ENCODE peak calls at places on chromosomes 2 and 18, in nine cellular contexts. Z, I, H, F, O, B, W, N and X are unnamed samples.
A peak's percentile ranks its signal among the peaks of the same experiment; 100 is the strongest.

GRCh38 chr2:40095003-40095402 is 315.9 kb upstream of the THUMPD2 start:
- DNase-seq in H (no peak), W (peak; percentile 79), F (no peak), Z (no peak), N (peak; percentile 5), O (peak; percentile 74), I (no peak), B (peak; percentile 93), X (peak; percentile 77)

GRCh38 chr2:101895819-101896322 is 95.9 kb upstream of the IL1R2 start:
- DNase-seq in O (no peak), W (no peak), F (no peak), H (no peak), Z (no peak), B (no peak), I (no peak), N (no peak), X (no peak)

GRCh38 chr2:75290600-75291140 is 91.3 kb upstream of the TACR1 start:
- DNase-seq in B (peak; percentile 54), H (no peak), I (no peak), F (no peak), O (peak; percentile 20), N (no peak), W (peak; percentile 7), Z (no peak), X (peak; percentile 50)

GRCh38 chr2:60934153-60934722 is 52.9 kb downstream of the REL start:
- DNase-seq in B (peak; percentile 43), W (no peak), O (no peak), N (peak; percentile 98), Z (no peak), F (no peak), H (no peak), I (no peak), X (peak; percentile 14)

GRCh38 chr2:222358876-222359275 is 60.1 kb upstream of the PAX3 start:
- DNase-seq in I (no peak), H (no peak), Z (no peak), N (no peak), B (peak; percentile 33), F (no peak), O (peak; percentile 65), W (no peak), X (peak; percentile 92)

GRCh38 chr2:226131299-226131784 is 668.3 kb downstream of the IRS1 start:
- DNase-seq in I (no peak), W (no peak), N (peak; percentile 45), O (no peak), B (no peak), F (no peak), H (no peak), Z (no peak), X (peak; percentile 50)

GRCh38 chr18:24378598-24378997 is 19.0 kb downstream of the OSBPL1A start:
- DNase-seq in Z (no peak), N (no peak), H (no peak), O (no peak), I (no peak), B (no peak), W (no peak), F (no peak), X (no peak)

GRCh38 chr2:33135645-33136044 is 188.9 kb downstream of the LTBP1 start:
- DNase-seq in Z (no peak), F (no peak), N (no peak), B (peak; percentile 57), O (no peak), H (no peak), W (peak; percentile 39), I (no peak), X (peak; percentile 68)

GRCh38 chr2:158313734-158314133 is 142.8 kb downstream of the CCDC148 start:
- DNase-seq in H (no peak), F (no peak), W (no peak), B (no peak), Z (no peak), O (no peak), N (no peak), I (no peak), X (no peak)

GRCh38 chr2:7063789-7064188 is 146.6 kb downstream of the RNF144A start:
- DNase-seq in B (no peak), H (no peak), Z (no peak), O (no peak), N (no peak), W (no peak), I (no peak), F (no peak), X (no peak)

GRCh38 chr2:71157124-71157802 is 26.8 kb downstream of the MPHOSPH10 start:
- DNase-seq in I (peak; percentile 46), N (peak; percentile 54), H (peak; percentile 50), W (peak; percentile 18), B (peak; percentile 27), O (peak; percentile 41), Z (no peak), F (peak; percentile 65), X (peak; percentile 27)

GRCh38 chr18:3526421-3527354 is 76.7 kb downstream of the TGIF1 start:
- DNase-seq in I (no peak), O (peak; percentile 3), F (no peak), Z (no peak), N (peak; percentile 91), W (peak; percentile 64), H (no peak), B (no peak), X (peak; percentile 59)

GRCh38 chr18:79634186-79634585 is 45.4 kb upstream of the CTDP1 start:
- DNase-seq in I (no peak), F (peak; percentile 33), Z (no peak), W (no peak), B (no peak), O (no peak), N (no peak), H (no peak), X (no peak)

GRCh38 chr18:68033466-68033865 is 516.9 kb upstream of the DSEL start:
- DNase-seq in O (peak; percentile 64), W (peak; percentile 38), I (no peak), B (peak; percentile 63), F (no peak), N (no peak), H (no peak), Z (no peak), X (peak; percentile 62)

GRCh38 chr2:130251865-130252620 is 53.8 kb upstream of the TUBA3E start:
- DNase-seq in Z (no peak), F (no peak), H (no peak), B (no peak), N (no peak), W (no peak), O (no peak), I (no peak), X (no peak)

GRCh38 chr2:56741601-56742102 is 557.9 kb downstream of the CCDC85A start:
- DNase-seq in W (peak; percentile 96), O (peak; percentile 96), B (peak; percentile 88), I (no peak), H (no peak), N (no peak), F (no peak), Z (peak; percentile 44), X (peak; percentile 92)

GRCh38 chr18:79724299-79725080 is 44.9 kb downstream of the CTDP1 start:
- DNase-seq in Z (no peak), O (no peak), N (no peak), H (no peak), F (no peak), I (no peak), B (no peak), W (no peak), X (no peak)

GRCh38 chr2:43356774-43357173 is 130.4 kb upstream of the ZFP36L2 start:
- DNase-seq in Z (no peak), F (no peak), I (no peak), N (peak; percentile 23), W (peak; percentile 65), H (no peak), O (peak; percentile 75), B (peak; percentile 59), X (peak; percentile 30)

GRCh38 chr2:128640847-128641360 is 322.2 kb upstream of the HS6ST1 start:
- DNase-seq in F (peak; percentile 18), I (no peak), O (no peak), W (no peak), Z (no peak), H (no peak), B (no peak), N (no peak), X (no peak)

GRCh38 chr2:181947273-181947672 is 38.4 kb upstream of the PPP1R1C start:
- DNase-seq in H (no peak), I (no peak), N (no peak), W (no peak), O (no peak), F (no peak), Z (no peak), B (no peak), X (no peak)

GRCh38 chr2:205733648-205734047 is 51.3 kb downstream of the NRP2 start:
- DNase-seq in O (no peak), N (no peak), I (no peak), B (no peak), H (no peak), F (no peak), W (peak; percentile 61), Z (no peak), X (no peak)

GRCh38 chr18:9366126-9366714 is 31.6 kb downstream of the TWSG1 start:
- DNase-seq in B (peak; percentile 52), W (peak; percentile 56), F (no peak), Z (no peak), N (peak; percentile 81), O (peak; percentile 23), I (no peak), H (no peak), X (peak; percentile 62)

GRCh38 chr2:104664672-104665071 is 189.2 kb upstream of the POU3F3 start:
- DNase-seq in Z (no peak), N (no peak), H (no peak), I (no peak), O (no peak), B (no peak), W (no peak), F (no peak), X (no peak)